ENCODE peak calls at places on chromosomes 7 and 10, in four cellular contexts. Y is H1, E is IMR-90, D is mesendoderm. U is an unnamed sample.

GRCh38 chr10:79424221-79425073 is 21.0 kb downstream of the ZCCHC24 start:
- DNase-seq in Y (no peak), E (peak), D (no peak), U (no peak)

GRCh38 chr10:77983384-77984341 is 45.7 kb downstream of the POLR3A start:
- DNase-seq in Y (no peak), E (peak), D (no peak), U (no peak)

GRCh38 chr7:136874393-136875032 is 6.1 kb downstream of the CHRM2 start:
- DNase-seq in Y (no peak), E (peak), D (peak), U (no peak)

GRCh38 chr7:96837583-96837982 is 127.9 kb upstream of the SEM1 start:
- DNase-seq in Y (no peak), E (no peak), D (no peak), U (no peak)

GRCh38 chr10:102775201-102775972 is 31.6 kb downstream of the WBP1L start:
- DNase-seq in Y (no peak), E (peak), D (no peak), U (no peak)

GRCh38 chr10:46524471-46525176 is 31.8 kb downstream of the GPRIN2 start:
- DNase-seq in Y (no peak), E (peak), D (peak), U (no peak)

GRCh38 chr10:48940958-48941357 is 1.3 kb upstream of the LRRC18 start:
- DNase-seq in Y (no peak), E (no peak), D (no peak), U (peak)

GRCh38 chr7:143892527-143893300 is 9.3 kb downstream of the TCAF1 start:
- DNase-seq in Y (no peak), E (peak), D (peak), U (no peak)

GRCh38 chr7:108059526-108059925 is 56.6 kb upstream of the LAMB1 start:
- DNase-seq in Y (no peak), E (no peak), D (no peak), U (no peak)

GRCh38 chr7:155662343-155663043 is 18.0 kb downstream of the RBM33 start:
- DNase-seq in Y (no peak), E (no peak), D (no peak), U (no peak)

GRCh38 chr7:142771353-142771723 is 568 bp downstream of the PRSS2 start:
- DNase-seq in Y (no peak), E (no peak), D (no peak), U (no peak)

GRCh38 chr10:102131286-102132170 is 1.3 kb upstream of the PPRC1 start:
- DNase-seq in Y (no peak), E (peak), D (no peak), U (no peak)

GRCh38 chr7:106326594-106327537 is 42.1 kb upstream of the NAMPT start:
- DNase-seq in Y (no peak), E (peak), D (no peak), U (no peak)

DNA sequence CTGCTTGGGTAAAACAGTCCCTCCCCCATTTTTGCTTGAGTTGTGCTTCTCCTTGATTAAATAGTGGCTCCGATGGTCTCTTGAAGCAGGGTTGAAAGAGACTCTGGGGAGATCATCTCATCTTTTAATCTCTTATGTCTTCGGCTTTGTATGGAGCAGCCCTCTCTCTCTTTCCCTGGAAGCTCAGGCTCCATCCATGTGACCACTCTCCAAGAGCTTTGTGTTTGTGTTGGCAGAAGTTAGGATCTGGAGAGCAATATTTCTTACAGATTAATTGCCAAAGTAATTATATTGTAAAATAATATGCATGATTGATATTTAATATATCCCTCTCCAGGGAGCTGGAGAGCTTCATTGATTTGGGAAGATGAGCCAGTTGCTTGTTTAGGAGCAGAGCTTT is 76.9 kb downstream of the LRRC4 start:
- DNase-seq in Y (no peak), E (no peak), D (no peak), U (no peak)
- H3K4ac ChIP-seq in Y (no peak), E (no peak), D (no peak), U (no peak)

DNA sequence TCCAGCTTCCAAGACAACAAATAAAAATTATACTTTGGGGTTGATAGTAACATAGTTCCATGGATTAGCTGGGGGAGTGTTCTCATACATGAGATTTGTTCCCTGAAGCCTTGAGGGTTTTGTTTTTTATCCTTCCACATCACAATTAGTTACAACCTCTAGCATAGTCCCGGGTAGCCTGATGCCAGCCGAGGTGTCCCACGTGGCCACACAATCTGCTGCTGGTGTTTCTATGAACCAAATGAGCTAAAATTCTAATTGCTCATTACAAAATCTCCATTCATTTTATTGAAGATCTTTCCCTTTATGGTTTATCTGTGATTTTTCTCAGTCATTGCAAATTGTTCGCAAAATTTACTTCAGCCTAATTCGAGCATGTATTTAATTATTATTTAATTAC is 84.7 kb downstream of the CACNA2D1 start:
- DNase-seq in Y (no peak), E (no peak), D (no peak), U (no peak)
- H3K56ac ChIP-seq in Y (no peak), E (no peak), D (no peak), U (no peak)

GRCh38 chr7:158415316-158415715 is 172.3 kb downstream of the PTPRN2 start:
- DNase-seq in Y (no peak), E (no peak), D (no peak), U (no peak)
- H3K4ac ChIP-seq in Y (no peak), E (no peak), D (no peak), U (no peak)

DNA sequence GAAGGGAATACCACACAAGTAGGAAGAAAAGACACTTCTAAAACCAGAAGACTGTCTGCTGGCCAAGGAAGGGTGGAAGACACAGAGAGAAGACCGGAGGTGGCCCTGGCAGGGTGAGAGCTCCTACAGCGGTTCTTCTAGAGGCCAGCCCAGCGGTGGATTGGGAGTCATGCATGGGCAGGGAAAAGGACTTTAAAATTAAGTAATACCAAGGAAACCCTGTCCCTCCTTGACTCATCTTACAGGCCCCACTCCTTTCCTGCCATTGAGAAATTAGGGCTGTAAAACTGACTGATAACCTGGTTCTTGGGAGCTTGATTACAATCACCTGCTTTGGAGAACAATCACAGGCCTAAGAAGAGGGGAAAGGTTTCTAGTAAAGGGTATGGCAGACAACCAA is 16.1 kb downstream of the CALML3 start:
- DNase-seq in Y (no peak), E (no peak), D (no peak), U (no peak)
- H3K56ac ChIP-seq in Y (no peak), E (no peak), D (no peak), U (no peak)

GRCh38 chr7:93964813-93965212 is 39.3 kb downstream of the BET1 start:
- DNase-seq in Y (no peak), E (no peak), D (no peak), U (no peak)

GRCh38 chr7:93960986-93961385 is 39.5 kb downstream of the GNG11 start:
- DNase-seq in Y (no peak), E (no peak), D (no peak), U (no peak)

GRCh38 chr7:93968911-93969620 is 35.1 kb downstream of the BET1 start:
- DNase-seq in Y (no peak), E (no peak), D (no peak), U (no peak)

GRCh38 chr7:93958651-93959050 is 37.1 kb downstream of the GNG11 start:
- DNase-seq in Y (no peak), E (no peak), D (no peak), U (no peak)

DNA sequence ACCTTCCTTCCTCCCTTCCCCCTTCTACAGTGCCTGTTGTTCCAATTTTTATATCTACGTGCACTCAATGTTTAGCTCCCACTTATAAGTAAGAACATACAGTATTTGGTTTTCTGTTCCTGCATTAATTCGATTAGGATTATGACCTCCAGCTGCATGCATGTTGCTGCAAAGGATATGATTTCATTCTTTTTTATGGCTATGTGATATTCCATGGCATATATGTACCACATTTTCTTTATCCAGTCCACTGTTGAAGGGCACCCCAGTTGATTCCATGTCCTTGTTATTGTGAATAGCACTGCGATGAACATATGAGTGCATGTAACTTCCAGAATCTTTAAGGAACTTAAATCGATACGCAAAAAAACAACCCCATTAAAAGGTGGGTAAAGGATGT is 39.9 kb downstream of the BET1 start:
- DNase-seq in Y (no peak), E (no peak), D (no peak), U (no peak)
- H3K4ac ChIP-seq in Y (no peak), E (no peak), D (no peak), U (no peak)